ENCODE peak calls at places on chromosomes 6 and 20, in nine cellular contexts. V is HTR-8/SVneo; S is NCI-H146; L is Panc1; W is KBM-7; U is spleen; T is T-helper 2 cell; O is endothelial cell of umbilical vein; F is stimulated activated CD4-positive, alpha-beta T cell treated with anti-CD3 and anti-CD28 coated beads, Interleukin-4, amount 100 ng/mL, for 1 hour. G is an unnamed sample.

GRCh38 chr6:144659202-144659731 is 374.1 kb downstream of the UTRN start:
- DNase-seq in V (no peak), S (peak), L (no peak), W (peak), O (peak), U (no peak), T (no peak), F (no peak), G (no peak)

GRCh38 chr6:162699961-162700360 is 27.6 kb downstream of the PRKN start:
- DNase-seq in T (no peak), O (no peak), S (no peak), U (no peak), F (no peak), V (no peak), W (no peak), L (no peak), G (no peak)

GRCh38 chr6:21999012-21999528 is 297.8 kb downstream of the PRL start:
- DNase-seq in S (no peak), V (peak), W (no peak), T (no peak), U (no peak), L (no peak), O (peak), F (no peak), G (no peak)

GRCh38 chr6:11241793-11242201 is 9.3 kb upstream of the NEDD9 start:
- DNase-seq in O (peak), S (no peak), L (no peak), F (no peak), T (no peak), U (peak), V (no peak), W (no peak), G (no peak)

GRCh38 chr6:106477158-106477557 is 116.6 kb downstream of the CRYBG1 start:
- DNase-seq in V (no peak), W (peak), O (no peak), U (no peak), L (no peak), S (no peak), F (no peak), T (no peak), G (no peak)

GRCh38 chr6:106082735-106083398 is 3.3 kb upstream of the PRDM1 start:
- DNase-seq in F (no peak), L (no peak), S (no peak), O (no peak), U (no peak), V (no peak), T (no peak), W (no peak), G (no peak)

GRCh38 chr20:37711001-37711400 is 17.2 kb downstream of the CTNNBL1 start:
- DNase-seq in W (no peak), O (peak), F (no peak), U (no peak), T (no peak), V (no peak), S (no peak), L (no peak), G (no peak)

GRCh38 chr6:12782136-12782535 is 65.6 kb downstream of the PHACTR1 start:
- DNase-seq in U (no peak), V (no peak), O (no peak), T (no peak), F (no peak), L (no peak), W (no peak), S (no peak), G (no peak)

GRCh38 chr6:163777706-163778105 is 363.2 kb downstream of the QKI start:
- DNase-seq in V (no peak), U (no peak), T (no peak), F (no peak), W (no peak), O (no peak), L (no peak), S (no peak), G (no peak)

GRCh38 chr20:9388160-9388825 is 126.1 kb upstream of the LAMP5 start:
- DNase-seq in S (no peak), L (no peak), T (no peak), O (no peak), U (no peak), V (no peak), W (no peak), F (no peak), G (no peak)

GRCh38 chr6:44339763-44340625 is 2.5 kb upstream of the SPATS1 start:
- DNase-seq in F (no peak), W (no peak), V (no peak), O (no peak), L (peak), T (no peak), U (no peak), S (no peak), G (peak)

GRCh38 chr20:46213946-46214830 is 94.1 kb downstream of the CDH22 start:
- DNase-seq in V (no peak), S (no peak), O (no peak), U (no peak), W (no peak), F (no peak), L (no peak), T (no peak), G (no peak)

GRCh38 chr20:35610833-35611427 is 4.7 kb upstream of the SPAG4 start:
- DNase-seq in T (no peak), L (no peak), S (no peak), W (no peak), O (no peak), V (no peak), F (no peak), U (no peak), G (no peak)